ENCODE peak calls at places on chromosomes 6 and 20, in nine cellular contexts. One of them, this sample, is unnamed.
A peak's percentile ranks its signal among the peaks of the same experiment; 100 is the strongest.

GRCh38 chr20:61482425-61482887 is 230.4 kb downstream of the CDH4 start:
- DNase-seq in HCT116: no peak
- DNase-seq in Panc1: no peak
- DNase-seq in GM23338: no peak
- DNase-seq in SK-N-SH: no peak
- DNase-seq in K562: peak; percentile 54
- DNase-seq in A549: no peak
- DNase-seq in HL-60: no peak
- DNase-seq in GM12878: no peak
- DNase-seq in this sample: no peak

GRCh38 chr6:159152014-159152413 is 17.2 kb upstream of the FNDC1 start:
- DNase-seq in A549: no peak
- DNase-seq in K562: no peak
- DNase-seq in GM12878: no peak
- DNase-seq in HL-60: no peak
- DNase-seq in SK-N-SH: no peak
- DNase-seq in HCT116: no peak
- DNase-seq in Panc1: no peak
- DNase-seq in GM23338: no peak
- DNase-seq in this sample: no peak

GRCh38 chr20:23795526-23795925 is 31.0 kb downstream of the CST2 start:
- DNase-seq in K562: no peak
- DNase-seq in HCT116: no peak
- DNase-seq in GM12878: no peak
- DNase-seq in GM23338: no peak
- DNase-seq in SK-N-SH: no peak
- DNase-seq in Panc1: no peak
- DNase-seq in HL-60: no peak
- DNase-seq in A549: no peak
- DNase-seq in this sample: no peak

GRCh38 chr20:47749367-47749766 is 35.9 kb downstream of the SULF2 start:
- DNase-seq in A549: no peak
- DNase-seq in HCT116: no peak
- DNase-seq in K562: no peak
- DNase-seq in HL-60: no peak
- DNase-seq in Panc1: no peak
- DNase-seq in GM23338: no peak
- DNase-seq in GM12878: no peak
- DNase-seq in SK-N-SH: peak; percentile 37
- DNase-seq in this sample: no peak

GRCh38 chr20:54726687-54727086 is 251.3 kb downstream of the DOK5 start:
- DNase-seq in SK-N-SH: no peak
- DNase-seq in GM12878: no peak
- DNase-seq in HCT116: no peak
- DNase-seq in Panc1: no peak
- DNase-seq in K562: no peak
- DNase-seq in A549: no peak
- DNase-seq in GM23338: no peak
- DNase-seq in HL-60: no peak
- DNase-seq in this sample: no peak

GRCh38 chr6:13526718-13527668 is 39.6 kb upstream of the GFOD1 start:
- DNase-seq in HCT116: no peak
- DNase-seq in SK-N-SH: peak; percentile 72
- DNase-seq in Panc1: no peak
- DNase-seq in A549: no peak
- DNase-seq in K562: no peak
- DNase-seq in HL-60: peak; percentile 86
- DNase-seq in GM12878: peak; percentile 69
- DNase-seq in GM23338: no peak
- DNase-seq in this sample: no peak

GRCh38 chr20:63014710-63015109 is 7.9 kb upstream of the BHLHE23 start:
- DNase-seq in SK-N-SH: no peak
- DNase-seq in HL-60: no peak
- DNase-seq in GM23338: peak; percentile 95
- DNase-seq in A549: no peak
- DNase-seq in K562: no peak
- DNase-seq in Panc1: no peak
- DNase-seq in GM12878: no peak
- DNase-seq in HCT116: no peak
- DNase-seq in this sample: no peak

GRCh38 chr6:111625099-111625416 is 19.4 kb upstream of the TRAF3IP2 start:
- DNase-seq in K562: no peak
- DNase-seq in SK-N-SH: no peak
- DNase-seq in GM12878: no peak
- DNase-seq in HCT116: no peak
- DNase-seq in Panc1: no peak
- DNase-seq in A549: no peak
- DNase-seq in GM23338: no peak
- DNase-seq in HL-60: no peak
- DNase-seq in this sample: no peak

GRCh38 chr20:24663496-24663895 is 194.1 kb downstream of the SYNDIG1 start:
- DNase-seq in GM12878: no peak
- DNase-seq in HCT116: no peak
- DNase-seq in SK-N-SH: no peak
- DNase-seq in K562: no peak
- DNase-seq in Panc1: no peak
- DNase-seq in GM23338: no peak
- DNase-seq in A549: no peak
- DNase-seq in HL-60: no peak
- DNase-seq in this sample: no peak

GRCh38 chr6:21586300-21586699 is 7.3 kb upstream of the SOX4 start:
- DNase-seq in A549: no peak
- DNase-seq in K562: no peak
- DNase-seq in GM12878: no peak
- DNase-seq in Panc1: no peak
- DNase-seq in HL-60: no peak
- DNase-seq in SK-N-SH: no peak
- DNase-seq in GM23338: no peak
- DNase-seq in HCT116: no peak
- DNase-seq in this sample: no peak

GRCh38 chr6:77463308-77463880 is at the start of gene HTR1B:
- DNase-seq in A549: no peak
- DNase-seq in K562: no peak
- DNase-seq in SK-N-SH: no peak
- DNase-seq in GM23338: peak; percentile 69
- DNase-seq in GM12878: no peak
- DNase-seq in HCT116: no peak
- DNase-seq in Panc1: no peak
- DNase-seq in HL-60: no peak
- DNase-seq in this sample: no peak

GRCh38 chr6:140371360-140371870 is 997.0 kb upstream of the CITED2 start:
- DNase-seq in A549: no peak
- DNase-seq in HCT116: no peak
- DNase-seq in HL-60: no peak
- DNase-seq in K562: no peak
- DNase-seq in GM12878: no peak
- DNase-seq in GM23338: no peak
- DNase-seq in Panc1: no peak
- DNase-seq in SK-N-SH: no peak
- DNase-seq in this sample: no peak

GRCh38 chr6:15399651-15400470 is 154.0 kb downstream of the JARID2 start:
- DNase-seq in SK-N-SH: peak; percentile 89
- DNase-seq in Panc1: no peak
- DNase-seq in HL-60: no peak
- DNase-seq in GM23338: no peak
- DNase-seq in HCT116: no peak
- DNase-seq in K562: peak; percentile 82
- DNase-seq in GM12878: no peak
- DNase-seq in A549: peak; percentile 15
- DNase-seq in this sample: no peak

GRCh38 chr20:32585011-32585518 is at the start of gene NOL4L:
- DNase-seq in GM23338: peak; percentile 69
- DNase-seq in HL-60: peak; percentile 51
- DNase-seq in GM12878: no peak
- DNase-seq in SK-N-SH: peak; percentile 81
- DNase-seq in HCT116: no peak
- DNase-seq in Panc1: no peak
- DNase-seq in A549: no peak
- DNase-seq in K562: peak; percentile 72
- DNase-seq in this sample: no peak

DNA sequence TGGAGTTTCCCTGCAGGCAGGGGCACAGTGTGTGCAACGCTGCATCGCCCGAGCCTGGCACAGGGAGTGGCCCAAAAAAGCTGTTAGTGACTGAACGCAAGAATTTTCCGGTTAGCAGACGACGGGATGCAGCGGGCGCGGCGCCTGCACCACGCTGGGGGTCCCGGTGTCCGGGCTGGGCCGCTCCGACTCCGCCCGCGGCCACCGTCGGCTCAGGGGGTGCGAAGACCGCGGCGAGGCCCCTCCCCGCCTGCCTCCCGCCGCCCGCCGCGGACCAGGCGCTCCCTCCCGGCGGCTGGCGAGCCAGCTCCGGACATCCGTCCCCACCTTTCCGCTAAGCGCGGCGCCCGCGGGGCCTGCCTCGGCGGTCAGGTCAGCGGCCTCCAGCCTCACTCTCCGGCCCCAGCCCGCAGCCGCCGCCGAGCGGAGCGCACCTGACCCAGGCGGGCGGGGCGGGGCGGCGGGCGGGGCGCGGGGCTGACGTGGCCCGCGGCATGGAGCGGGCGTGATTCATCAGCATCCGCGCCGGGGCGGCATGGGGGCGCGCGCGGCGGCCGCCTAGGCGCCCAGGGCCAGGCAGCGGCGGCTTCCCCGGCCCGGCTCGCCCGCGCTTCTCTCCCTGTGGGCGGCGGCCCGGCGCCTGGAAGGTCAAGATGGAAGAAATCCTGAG is at the start of gene ARFGEF3:
- DNase-seq in GM12878: no peak
- DNase-seq in HCT116: no peak
- DNase-seq in SK-N-SH: peak; percentile 48
- DNase-seq in A549: peak; percentile 32
- DNase-seq in K562: peak; percentile 56
- DNase-seq in GM23338: peak; percentile 82
- DNase-seq in Panc1: no peak
- DNase-seq in HL-60: no peak
- DNase-seq in this sample: peak; percentile 25
- TF ChIP-seq REST in GM12878: no peak
- TF ChIP-seq REST in HCT116: no peak
- TF ChIP-seq REST in SK-N-SH: no peak
- TF ChIP-seq REST in A549: no peak
- TF ChIP-seq REST in K562: no peak
- TF ChIP-seq REST in GM23338: no peak
- TF ChIP-seq REST in Panc1: no peak
- TF ChIP-seq REST in HL-60: no peak
- TF ChIP-seq REST in this sample: no peak

GRCh38 chr20:16926626-16927025 is 178.5 kb downstream of the OTOR start:
- DNase-seq in Panc1: no peak
- DNase-seq in K562: no peak
- DNase-seq in HL-60: no peak
- DNase-seq in A549: no peak
- DNase-seq in HCT116: no peak
- DNase-seq in GM23338: no peak
- DNase-seq in SK-N-SH: no peak
- DNase-seq in GM12878: no peak
- DNase-seq in this sample: no peak

GRCh38 chr20:16927031-16927430 is 178.9 kb downstream of the OTOR start:
- DNase-seq in GM12878: no peak
- DNase-seq in K562: no peak
- DNase-seq in HCT116: no peak
- DNase-seq in Panc1: no peak
- DNase-seq in A549: no peak
- DNase-seq in HL-60: no peak
- DNase-seq in SK-N-SH: no peak
- DNase-seq in GM23338: no peak
- DNase-seq in this sample: no peak

GRCh38 chr20:16930656-16931055 is 182.5 kb downstream of the OTOR start:
- DNase-seq in K562: no peak
- DNase-seq in GM23338: no peak
- DNase-seq in HL-60: no peak
- DNase-seq in GM12878: no peak
- DNase-seq in Panc1: no peak
- DNase-seq in A549: no peak
- DNase-seq in HCT116: no peak
- DNase-seq in SK-N-SH: no peak
- DNase-seq in this sample: no peak

GRCh38 chr20:16929756-16930155 is 181.6 kb downstream of the OTOR start:
- DNase-seq in GM23338: no peak
- DNase-seq in HL-60: no peak
- DNase-seq in K562: no peak
- DNase-seq in GM12878: no peak
- DNase-seq in A549: no peak
- DNase-seq in Panc1: no peak
- DNase-seq in SK-N-SH: no peak
- DNase-seq in HCT116: no peak
- DNase-seq in this sample: no peak
- TF ChIP-seq REST in GM23338: no peak
- TF ChIP-seq REST in HL-60: no peak
- TF ChIP-seq REST in K562: no peak
- TF ChIP-seq REST in GM12878: no peak
- TF ChIP-seq REST in A549: no peak
- TF ChIP-seq REST in Panc1: no peak
- TF ChIP-seq REST in SK-N-SH: no peak
- TF ChIP-seq REST in HCT116: no peak
- TF ChIP-seq REST in this sample: no peak

GRCh38 chr6:39426057-39426592 is 103.6 kb upstream of the KCNK16 start:
- DNase-seq in GM23338: no peak
- DNase-seq in K562: no peak
- DNase-seq in SK-N-SH: no peak
- DNase-seq in HL-60: no peak
- DNase-seq in GM12878: no peak
- DNase-seq in HCT116: no peak
- DNase-seq in A549: peak; percentile 8
- DNase-seq in Panc1: no peak
- DNase-seq in this sample: no peak
- TF ChIP-seq REST in GM23338: no peak
- TF ChIP-seq REST in K562: no peak
- TF ChIP-seq REST in SK-N-SH: no peak
- TF ChIP-seq REST in HL-60: no peak
- TF ChIP-seq REST in GM12878: no peak
- TF ChIP-seq REST in HCT116: no peak
- TF ChIP-seq REST in A549: no peak
- TF ChIP-seq REST in Panc1: no peak
- TF ChIP-seq REST in this sample: no peak

GRCh38 chr6:156878688-156879087 is 101.5 kb downstream of the ARID1B start:
- DNase-seq in HL-60: no peak
- DNase-seq in K562: no peak
- DNase-seq in GM23338: no peak
- DNase-seq in HCT116: no peak
- DNase-seq in GM12878: no peak
- DNase-seq in SK-N-SH: no peak
- DNase-seq in A549: no peak
- DNase-seq in Panc1: no peak
- DNase-seq in this sample: no peak

GRCh38 chr6:156875062-156875461 is 97.9 kb downstream of the ARID1B start:
- DNase-seq in K562: no peak
- DNase-seq in A549: no peak
- DNase-seq in GM23338: no peak
- DNase-seq in SK-N-SH: no peak
- DNase-seq in HL-60: no peak
- DNase-seq in GM12878: no peak
- DNase-seq in Panc1: no peak
- DNase-seq in HCT116: no peak
- DNase-seq in this sample: no peak

GRCh38 chr6:156877126-156877863 is 100.1 kb downstream of the ARID1B start:
- DNase-seq in GM23338: no peak
- DNase-seq in HL-60: no peak
- DNase-seq in Panc1: no peak
- DNase-seq in HCT116: no peak
- DNase-seq in GM12878: no peak
- DNase-seq in K562: no peak
- DNase-seq in A549: no peak
- DNase-seq in SK-N-SH: no peak
- DNase-seq in this sample: no peak

GRCh38 chr6:156873654-156874380 is 96.6 kb downstream of the ARID1B start:
- DNase-seq in K562: no peak
- DNase-seq in SK-N-SH: no peak
- DNase-seq in GM12878: no peak
- DNase-seq in GM23338: no peak
- DNase-seq in Panc1: no peak
- DNase-seq in HCT116: no peak
- DNase-seq in HL-60: no peak
- DNase-seq in A549: no peak
- DNase-seq in this sample: no peak

GRCh38 chr6:156876302-156876701 is 99.1 kb downstream of the ARID1B start:
- DNase-seq in GM23338: peak; percentile 77
- DNase-seq in A549: no peak
- DNase-seq in Panc1: no peak
- DNase-seq in GM12878: no peak
- DNase-seq in SK-N-SH: peak; percentile 35
- DNase-seq in HL-60: no peak
- DNase-seq in HCT116: no peak
- DNase-seq in K562: peak; percentile 33
- DNase-seq in this sample: no peak
- TF ChIP-seq REST in GM23338: no peak
- TF ChIP-seq REST in A549: no peak
- TF ChIP-seq REST in Panc1: no peak
- TF ChIP-seq REST in GM12878: no peak
- TF ChIP-seq REST in SK-N-SH: no peak
- TF ChIP-seq REST in HL-60: no peak
- TF ChIP-seq REST in HCT116: no peak
- TF ChIP-seq REST in K562: no peak
- TF ChIP-seq REST in this sample: no peak

This sample was measured in HepG2.